ENCODE peak calls at places on chromosomes 6 and 20, in five cellular contexts. P, J, O, Y and C are unnamed samples.

GRCh38 chr6:36362551-36363389 is 24.7 kb downstream of the ETV7 start:
- DNase-seq in P (no peak), J (no peak), O (no peak), Y (no peak), C (no peak)

GRCh38 chr6:27471365-27472115 is 1.4 kb downstream of the ZNF184 start:
- DNase-seq in P (no peak), J (no peak), O (peak; percentile 5), Y (no peak), C (no peak)

GRCh38 chr6:100913400-100914276 is 32.5 kb upstream of the ASCC3 start:
- DNase-seq in P (no peak), J (no peak), O (no peak), Y (no peak), C (no peak)

GRCh38 chr6:87903299-87903698 is 144.3 kb upstream of the SPACA1 start:
- DNase-seq in P (no peak), J (no peak), O (no peak), Y (no peak), C (no peak)

GRCh38 chr6:6689413-6690143 is 101.1 kb downstream of the LY86 start:
- DNase-seq in P (no peak), J (no peak), O (no peak), Y (no peak), C (no peak)

GRCh38 chr6:37049990-37050853 is 44.8 kb downstream of the FGD2 start:
- DNase-seq in P (peak; percentile 68), J (no peak), O (no peak), Y (peak; percentile 89), C (peak; percentile 71)

GRCh38 chr6:24898607-24899133 is 37.1 kb downstream of the RIPOR2 start:
- DNase-seq in P (no peak), J (no peak), O (no peak), Y (no peak), C (no peak)

GRCh38 chr6:41455410-41455809 is 90.8 kb upstream of the FOXP4 start:
- DNase-seq in P (no peak), J (no peak), O (no peak), Y (no peak), C (no peak)

GRCh38 chr6:132300323-132300949 is 100.8 kb downstream of the MOXD1 start:
- DNase-seq in P (no peak), J (no peak), O (peak; percentile 85), Y (no peak), C (no peak)

GRCh38 chr20:25508083-25508770 is 77.1 kb downstream of the NINL start:
- DNase-seq in P (no peak), J (peak; percentile 22), O (peak; percentile 91), Y (no peak), C (no peak)

GRCh38 chr6:62391358-62391757 is 105.3 kb upstream of the KHDRBS2 start:
- DNase-seq in P (no peak), J (no peak), O (no peak), Y (no peak), C (no peak)

GRCh38 chr6:57173056-57173885 is 1.1 kb downstream of the BAG2 start:
- DNase-seq in P (no peak), J (no peak), O (peak; percentile 46), Y (no peak), C (no peak)

GRCh38 chr20:33551778-33552177 is 61.9 kb downstream of the CBFA2T2 start:
- DNase-seq in P (no peak), J (no peak), O (peak; percentile 39), Y (no peak), C (no peak)

GRCh38 chr20:35490736-35491181 is 35.4 kb downstream of the CEP250 start:
- DNase-seq in P (no peak), J (no peak), O (no peak), Y (no peak), C (peak; percentile 44)

GRCh38 chr6:36596359-36596758 is 2.2 kb downstream of the SRSF3 start:
- DNase-seq in P (no peak), J (no peak), O (no peak), Y (no peak), C (no peak)

GRCh38 chr6:146915671-146916127 is 288.5 kb upstream of the STXBP5 start:
- DNase-seq in P (no peak), J (no peak), O (peak; percentile 64), Y (no peak), C (no peak)

GRCh38 chr20:25269057-25269832 is 21.4 kb downstream of the PYGB start:
- DNase-seq in P (peak; percentile 3), J (no peak), O (no peak), Y (peak; percentile 10), C (peak; percentile 4)

GRCh38 chr20:7214081-7214740 is 446.7 kb downstream of the BMP2 start:
- DNase-seq in P (no peak), J (no peak), O (no peak), Y (no peak), C (no peak)

GRCh38 chr6:16129623-16130243 is 847 bp downstream of the MYLIP start:
- DNase-seq in P (peak; percentile 23), J (no peak), O (peak; percentile 25), Y (peak; percentile 79), C (no peak)

GRCh38 chr20:47198254-47198671 is 158.2 kb downstream of the ZMYND8 start:
- DNase-seq in P (no peak), J (no peak), O (peak; percentile 21), Y (no peak), C (no peak)

GRCh38 chr20:53926428-53927028 is 143.9 kb downstream of the BCAS1 start:
- DNase-seq in P (no peak), J (peak; percentile 84), O (peak; percentile 96), Y (no peak), C (peak; percentile 34)

GRCh38 chr6:72657798-72658197 is 35.9 kb downstream of the KCNQ5 start:
- DNase-seq in P (no peak), J (no peak), O (no peak), Y (no peak), C (no peak)

GRCh38 chr20:46894579-46894958 is at the start of gene EYA2:
- DNase-seq in P (peak; percentile 34), J (no peak), O (no peak), Y (no peak), C (no peak)

GRCh38 chr20:43658723-43659419 is 8.0 kb upstream of the MYBL2 start:
- DNase-seq in P (no peak), J (no peak), O (no peak), Y (no peak), C (no peak)

GRCh38 chr20:43655937-43656336 is 11.0 kb upstream of the MYBL2 start:
- DNase-seq in P (no peak), J (no peak), O (no peak), Y (no peak), C (no peak)

GRCh38 chr20:43653966-43654365 is 12.9 kb upstream of the MYBL2 start:
- DNase-seq in P (no peak), J (no peak), O (no peak), Y (no peak), C (no peak)

GRCh38 chr20:43662943-43663655 is 3.8 kb upstream of the MYBL2 start:
- DNase-seq in P (no peak), J (no peak), O (no peak), Y (no peak), C (no peak)

GRCh38 chr20:43658068-43658722 is 8.7 kb upstream of the MYBL2 start:
- DNase-seq in P (no peak), J (no peak), O (no peak), Y (no peak), C (no peak)
- TF ChIP-seq CTCF in P (no peak), J (no peak), O (peak; percentile 17), Y (no peak), C (no peak)

GRCh38 chr6:53240139-53240538 is 91.5 kb upstream of the GCM1 start:
- DNase-seq in P (no peak), J (no peak), O (no peak), Y (no peak), C (no peak)
- TF ChIP-seq CTCF in P (no peak), J (no peak), O (no peak), Y (no peak), C (no peak)

DNA sequence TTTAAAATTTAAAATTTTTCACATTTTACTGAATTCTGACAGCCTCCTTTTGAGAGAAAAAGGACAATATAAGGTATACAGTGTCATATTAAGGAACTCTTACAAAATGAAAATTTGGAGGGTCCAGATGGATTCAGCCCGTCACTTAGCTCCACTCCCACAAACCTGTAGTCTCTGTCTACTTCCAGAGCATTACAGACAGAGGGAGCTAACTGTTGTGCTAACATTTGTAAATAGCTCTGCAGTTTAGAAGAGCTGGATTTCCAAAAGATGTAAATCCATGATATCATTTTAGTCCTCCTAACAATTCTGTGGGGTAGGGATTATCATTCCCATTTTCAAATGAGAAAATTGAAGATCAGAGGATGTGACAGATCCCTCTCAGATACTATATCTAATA is 16.1 kb upstream of the SERINC3 start:
- DNase-seq in P (no peak), J (no peak), O (peak; percentile 52), Y (no peak), C (no peak)
- TF ChIP-seq CTCF in P (peak; percentile 33), J (peak; percentile 30), O (peak; percentile 54), Y (no peak), C (no peak)

DNA sequence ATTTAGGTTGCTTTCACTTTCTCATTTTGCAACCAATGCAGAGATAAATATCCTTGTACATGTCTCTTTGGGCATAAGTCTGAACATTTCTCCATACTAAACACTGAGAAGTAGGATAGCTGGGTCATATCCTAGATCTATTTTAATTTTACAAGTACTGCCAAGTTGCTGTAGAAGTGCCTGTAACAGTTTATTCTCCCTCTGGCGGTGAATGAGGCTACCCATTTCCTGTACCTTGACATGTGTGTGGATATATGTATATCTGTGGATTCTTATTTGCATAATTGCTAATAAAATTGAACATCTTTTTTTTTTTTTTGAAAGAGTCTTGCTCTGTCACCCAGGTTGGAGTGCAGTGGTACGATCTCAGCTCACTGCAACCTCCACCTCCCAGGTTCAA is 48.0 kb upstream of the PNRC1 start:
- DNase-seq in P (no peak), J (no peak), O (no peak), Y (no peak), C (no peak)
- TF ChIP-seq CTCF in P (peak; percentile 53), J (peak; percentile 3), O (no peak), Y (no peak), C (no peak)